ENCODE peak calls at places on chromosomes 11 and 22, in seven cellular contexts. N, S, B, Y, O, Z and A are unnamed samples.

GRCh38 chr11:60328460-60328859 is 1.4 kb downstream of the MS4A6E start:
- DNase-seq in Z (no peak), Y (no peak), O (no peak), S (no peak), B (no peak), N (no peak), A (no peak)

GRCh38 chr22:31753005-31753633 is 700 bp upstream of the DEPDC5 start:
- DNase-seq in S (no peak), Y (peak; percentile 49), B (peak; percentile 39), O (peak; percentile 72), Z (peak; percentile 79), N (peak; percentile 46), A (peak; percentile 91)

GRCh38 chr11:19951558-19952083 is 208.7 kb downstream of the DBX1 start:
- DNase-seq in Z (peak; percentile 81), S (no peak), O (no peak), N (peak; percentile 68), Y (no peak), B (no peak), A (peak; percentile 72)

GRCh38 chr11:95134491-95134890 is 44.8 kb downstream of the ENDOD1 start:
- DNase-seq in Z (peak; percentile 61), N (peak; percentile 40), S (peak; percentile 65), O (no peak), B (peak; percentile 29), Y (no peak), A (no peak)

GRCh38 chr11:45918331-45918941 is 759 bp upstream of the PEX16 start:
- DNase-seq in Z (peak; percentile 84), S (peak; percentile 19), Y (peak; percentile 93), O (peak; percentile 92), B (peak; percentile 85), N (peak; percentile 77), A (peak; percentile 88)

GRCh38 chr22:31995046-31995445 is 48.0 kb upstream of the SLC5A1 start:
- DNase-seq in B (no peak), Z (no peak), Y (no peak), S (no peak), O (no peak), N (no peak), A (no peak)

GRCh38 chr11:72758690-72759389 is 6.6 kb upstream of the ARAP1 start:
- DNase-seq in Z (peak; percentile 69), N (peak; percentile 93), O (no peak), B (no peak), Y (peak; percentile 38), S (no peak), A (no peak)

GRCh38 chr22:19959043-19959586 is 17.5 kb upstream of the TXNRD2 start:
- DNase-seq in O (peak; percentile 88), Z (peak; percentile 96), B (peak; percentile 72), S (no peak), Y (peak; percentile 87), N (peak; percentile 72), A (peak; percentile 94)

GRCh38 chr22:50529416-50530279 is at the start of gene TYMP:
- DNase-seq in S (no peak), Z (peak; percentile 78), N (peak; percentile 83), Y (peak; percentile 83), O (peak; percentile 94), B (peak; percentile 82), A (no peak)

GRCh38 chr11:34281256-34281655 is 76.6 kb downstream of the ABTB2 start:
- DNase-seq in Y (no peak), S (no peak), O (no peak), N (no peak), Z (no peak), B (no peak), A (no peak)

GRCh38 chr11:20026629-20027545 is 133.4 kb downstream of the DBX1 start:
- DNase-seq in Z (peak; percentile 71), B (no peak), S (no peak), O (no peak), N (no peak), Y (no peak), A (peak; percentile 93)

GRCh38 chr11:19076744-19077589 is 16.4 kb upstream of the MRGPRX2 start:
- DNase-seq in O (peak; percentile 71), N (peak; percentile 56), Z (peak; percentile 69), S (no peak), Y (peak; percentile 73), B (peak; percentile 41), A (peak; percentile 78)

GRCh38 chr22:28116261-28116673 is 197.2 kb upstream of the PITPNB start:
- DNase-seq in Y (no peak), S (peak; percentile 35), B (peak; percentile 68), Z (peak; percentile 34), N (peak; percentile 89), O (no peak), A (no peak)

GRCh38 chr11:2530131-2530854 is 85.5 kb downstream of the KCNQ1 start:
- DNase-seq in N (no peak), Y (no peak), Z (no peak), O (peak; percentile 58), B (peak; percentile 5), S (no peak), A (no peak)

GRCh38 chr11:20963596-20963995 is 294.2 kb downstream of the NELL1 start:
- DNase-seq in Y (no peak), S (no peak), N (no peak), O (no peak), Z (no peak), B (no peak), A (no peak)

GRCh38 chr11:11279956-11280689 is 72.9 kb downstream of the CSNK2A3 start:
- DNase-seq in Z (peak; percentile 23), S (no peak), O (no peak), Y (no peak), B (no peak), N (peak; percentile 3), A (no peak)

GRCh38 chr11:124725719-124726105 is 14.0 kb upstream of the NRGN start:
- DNase-seq in B (no peak), O (no peak), S (no peak), Y (no peak), Z (no peak), N (peak; percentile 71), A (no peak)

GRCh38 chr11:46345881-46346484 is 1.3 kb upstream of the DGKZ start:
- DNase-seq in N (no peak), O (no peak), B (no peak), Z (no peak), S (no peak), Y (no peak), A (no peak)

GRCh38 chr22:39558950-39559349 is 11.6 kb upstream of the CACNA1I start:
- DNase-seq in Y (no peak), B (no peak), S (no peak), N (no peak), O (no peak), Z (no peak), A (no peak)

GRCh38 chr22:39559456-39560105 is 11.0 kb upstream of the CACNA1I start:
- DNase-seq in B (no peak), O (no peak), N (peak; percentile 12), S (no peak), Z (peak; percentile 27), Y (no peak), A (no peak)

GRCh38 chr22:39556970-39557811 is 13.4 kb upstream of the CACNA1I start:
- DNase-seq in N (peak; percentile 22), Z (peak; percentile 48), B (no peak), S (no peak), Y (no peak), O (no peak), A (peak; percentile 37)

GRCh38 chr22:39560127-39560526 is 10.4 kb upstream of the CACNA1I start:
- DNase-seq in N (no peak), S (no peak), Y (no peak), O (no peak), B (no peak), Z (no peak), A (no peak)

DNA sequence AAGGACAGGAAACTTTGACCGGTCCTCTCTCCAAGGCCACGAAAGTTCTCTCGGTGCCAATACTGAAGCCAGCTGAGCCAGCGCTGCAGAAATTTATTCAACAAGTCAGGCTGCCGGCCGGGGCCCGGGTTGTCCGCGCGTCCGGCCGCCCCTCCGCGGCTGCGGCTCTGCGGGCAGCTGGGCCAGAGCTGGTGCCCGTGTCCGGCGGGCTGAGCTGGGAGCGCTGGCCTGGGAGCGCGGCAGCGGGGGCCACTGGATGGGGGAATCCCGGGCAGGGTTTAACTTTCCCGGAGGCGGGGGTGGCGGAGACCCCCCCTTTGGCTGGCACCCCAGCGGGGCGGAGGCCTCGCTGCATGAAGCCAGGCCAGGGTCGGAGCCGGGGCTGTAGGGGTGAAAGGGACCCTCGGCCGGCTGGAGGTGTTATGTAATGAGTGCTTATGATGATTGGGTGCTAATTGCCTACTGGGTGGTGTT is 12.3 kb upstream of the CACNA1I start:
- DNase-seq in B (no peak), Z (no peak), O (no peak), N (no peak), Y (no peak), S (no peak), A (no peak)
- H3K4me3 ChIP-seq in B (no peak overlapping the region), Z (no peak overlapping the region), O (no peak overlapping the region), N (no peak overlapping the region), Y (no peak overlapping the region), S (no peak overlapping the region), A (no peak overlapping the region)

DNA sequence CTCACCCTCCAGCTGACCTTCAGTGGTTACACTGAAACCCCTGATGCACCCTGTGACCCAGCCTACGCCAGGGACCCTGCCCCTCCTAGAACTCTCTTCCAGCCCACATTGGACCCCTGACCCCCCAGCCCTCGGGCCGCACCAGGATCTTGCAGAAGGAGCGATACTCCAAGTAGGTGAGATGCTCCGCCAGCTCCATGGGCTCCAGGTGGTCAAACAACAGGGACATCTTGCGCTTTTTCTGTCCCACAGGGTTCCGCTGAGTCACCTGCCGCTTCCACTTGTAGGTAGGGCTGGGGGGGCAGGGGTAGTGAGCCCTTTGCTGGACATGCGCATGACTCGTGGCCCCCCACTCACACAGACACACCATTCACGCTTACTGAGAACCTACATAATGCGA is 4.1 kb downstream of the RASGRP2 start:
- DNase-seq in S (no peak), O (no peak), B (no peak), Y (no peak), N (no peak), Z (no peak), A (no peak)
- TF ChIP-seq CTCF in S (no peak), O (no peak), B (no peak), Y (no peak), N (no peak), Z (no peak), A (no peak)

GRCh38 chr22:48088926-48089536 is 1326.6 kb downstream of the TBC1D22A start:
- DNase-seq in O (peak; percentile 43), Y (no peak), S (no peak), Z (no peak), N (no peak), B (no peak), A (no peak)

GRCh38 chr22:48090332-48090672 is 1327.9 kb downstream of the TBC1D22A start:
- DNase-seq in Z (no peak), S (no peak), Y (no peak), O (no peak), B (no peak), N (no peak), A (no peak)

GRCh38 chr22:48088226-48088625 is 1325.8 kb downstream of the TBC1D22A start:
- DNase-seq in O (no peak), B (no peak), Z (no peak), Y (no peak), S (no peak), N (no peak), A (no peak)

GRCh38 chr22:48091060-48091650 is 1328.7 kb downstream of the TBC1D22A start:
- DNase-seq in Z (no peak), S (no peak), Y (no peak), N (no peak), O (peak; percentile 21), B (no peak), A (peak; percentile 8)

GRCh38 chr22:48089601-48090331 is 1327.3 kb downstream of the TBC1D22A start:
- DNase-seq in Y (peak; percentile 52), S (no peak), Z (peak; percentile 61), O (peak; percentile 70), N (peak; percentile 5), B (peak; percentile 61), A (no peak)
- H3K4me3 ChIP-seq in Y (no peak overlapping the region), S (no peak overlapping the region), Z (no peak overlapping the region), O (no peak overlapping the region), N (no peak overlapping the region), B (peak overlapping the region; percentile 22), A (no peak overlapping the region)

GRCh38 chr11:31815743-31816466 is 4.8 kb upstream of the PAX6 start:
- DNase-seq in O (no peak), B (no peak), S (no peak), Y (no peak), N (no peak), Z (no peak), A (no peak)
- TF ChIP-seq CTCF in O (no peak), B (no peak), S (no peak), Y (no peak), N (no peak), Z (no peak), A (no peak)